ENCODE peak calls at places on chromosomes 4 and X, in four cellular contexts. W is left ventricle myocardium superior, H is T-helper 9 cell, G is GM10248. F is an unnamed sample.

GRCh38 chr4:29309050-29309449 is 1411.1 kb upstream of the PCDH7 start:
- DNase-seq in W (no peak), H (no peak), G (no peak), F (no peak)

GRCh38 chr4:94390804-94391410 is 48.3 kb upstream of the HPGDS start:
- DNase-seq in W (no peak), H (no peak), G (peak; percentile 20), F (no peak)

GRCh38 chrX:122582280-122582679 is 601.8 kb upstream of the GRIA3 start:
- DNase-seq in W (no peak), H (no peak), G (no peak), F (no peak)

GRCh38 chr4:4887426-4887825 is 28.0 kb downstream of the MSX1 start:
- DNase-seq in W (no peak), H (no peak), G (no peak), F (no peak)

GRCh38 chrX:43559643-43560042 is 96.5 kb upstream of the MAOA start:
- DNase-seq in W (peak; percentile 25), H (peak; percentile 2), G (no peak), F (no peak)

GRCh38 chrX:64352084-64352483 is 43.2 kb downstream of the MTMR8 start:
- DNase-seq in W (no peak), H (no peak), G (no peak), F (no peak)

GRCh38 chr4:174461438-174462106 is 60.7 kb downstream of the HPGD start:
- DNase-seq in W (no peak), H (no peak), G (no peak), F (no peak)

GRCh38 chr4:61374612-61374920 is 174.4 kb downstream of the ADGRL3 start:
- DNase-seq in W (no peak), H (no peak), G (no peak), F (no peak)

F was measured in CD4-positive, alpha-beta T cell.